ENCODE peak calls at places on chromosomes 12 and 14, in ten cellular contexts. K is fibroblast of lung; S is pancreas; L is HT-29; W is body of pancreas; R is choroid plexus epithelial cell; C is stimulated activated CD8-positive, alpha-beta memory T cell treated with anti-CD3 and anti-CD28 coated beads, Interleukin-12 subunit alpha, Interleukin-12 subunit beta, amount 100 ng/mL, for 1 hour; Z is MCF 10A; X is activated B cell treated with CpG ODN at 0.5 μM for 24 hours; F is B cell. B is an unnamed sample.

GRCh38 chr14:90517431-90517841 is 120.6 kb downstream of the CALM1 start:
- DNase-seq in K (no peak), S (peak; percentile 48), L (no peak), W (peak; percentile 63), R (no peak), C (no peak), Z (no peak), X (no peak), F (no peak), B (no peak)

GRCh38 chr14:79781882-79782281 is 429.4 kb downstream of the DIO2 start:
- DNase-seq in K (peak; percentile 3), S (no peak), L (no peak), W (no peak), R (peak; percentile 86), C (no peak), Z (no peak), X (no peak), F (no peak), B (no peak)

GRCh38 chr12:99413751-99414150 is 233.8 kb upstream of the GARIN6 start:
- DNase-seq in K (no peak), S (peak; percentile 13), L (no peak), W (no peak), R (no peak), C (no peak), Z (no peak), X (no peak), F (no peak), B (no peak)

GRCh38 chr14:101721111-101721510 is 40.4 kb upstream of the PPP2R5C start:
- DNase-seq in K (no peak), S (no peak), L (no peak), W (no peak), R (no peak), C (no peak), Z (no peak), X (no peak), F (no peak), B (no peak)

GRCh38 chr14:49879683-49880204 is 13.1 kb upstream of the ARF6 start:
- DNase-seq in K (peak; percentile 58), S (no peak), L (peak; percentile 49), W (peak; percentile 60), R (peak; percentile 73), C (no peak), Z (peak; percentile 83), X (no peak), F (peak; percentile 28), B (no peak)

GRCh38 chr14:53630336-53630735 is 326.3 kb downstream of the BMP4 start:
- DNase-seq in K (no peak), S (no peak), L (no peak), W (peak; percentile 10), R (no peak), C (no peak), Z (no peak), X (no peak), F (no peak), B (no peak)

GRCh38 chr14:68139466-68140110 is 320.0 kb downstream of the RAD51B start:
- DNase-seq in K (no peak), S (no peak), L (no peak), W (peak; percentile 15), R (no peak), C (no peak), Z (no peak), X (no peak), F (no peak), B (no peak)

GRCh38 chr12:56836317-56836716 is 73.2 kb downstream of the HSD17B6 start:
- DNase-seq in K (peak; percentile 7), S (no peak), L (no peak), W (no peak), R (peak; percentile 53), C (no peak), Z (peak; percentile 92), X (no peak), F (no peak), B (peak; percentile 48)

GRCh38 chr14:81476816-81477215 is 56.8 kb downstream of the SEL1L start:
- DNase-seq in K (no peak), S (no peak), L (no peak), W (no peak), R (no peak), C (no peak), Z (no peak), X (no peak), F (no peak), B (no peak)

GRCh38 chr12:111451649-111452129 is 46.0 kb downstream of the SH2B3 start:
- DNase-seq in K (peak; percentile 69), S (no peak), L (peak; percentile 67), W (no peak), R (peak; percentile 70), C (no peak), Z (peak; percentile 56), X (no peak), F (peak; percentile 54), B (peak; percentile 26)

GRCh38 chr12:27901959-27902358 is 70.6 kb downstream of the PTHLH start:
- DNase-seq in K (no peak), S (no peak), L (no peak), W (no peak), R (peak; percentile 48), C (no peak), Z (peak; percentile 3), X (no peak), F (no peak), B (no peak)

GRCh38 chr12:89962648-89963047 is 254.0 kb upstream of the ATP2B1 start:
- DNase-seq in K (no peak), S (no peak), L (peak; percentile 90), W (no peak), R (no peak), C (no peak), Z (no peak), X (no peak), F (no peak), B (peak; percentile 13)

GRCh38 chr12:116726749-116727148 is 11.1 kb downstream of the SPRING1 start:
- DNase-seq in K (no peak), S (no peak), L (no peak), W (no peak), R (peak; percentile 33), C (no peak), Z (no peak), X (no peak), F (no peak), B (no peak)

GRCh38 chr12:93707836-93708235 is 30.7 kb downstream of the CRADD start:
- DNase-seq in K (no peak), S (no peak), L (peak; percentile 4), W (no peak), R (peak; percentile 38), C (no peak), Z (peak; percentile 21), X (no peak), F (no peak), B (peak; percentile 38)

GRCh38 chr14:89509891-89510290 is 92.9 kb upstream of the FOXN3 start:
- DNase-seq in K (peak; percentile 39), S (no peak), L (no peak), W (no peak), R (peak; percentile 59), C (no peak), Z (no peak), X (no peak), F (no peak), B (no peak)

GRCh38 chr12:50088577-50089335 is 3.6 kb downstream of the SMARCD1 start:
- DNase-seq in K (peak; percentile 60), S (no peak), L (peak; percentile 93), W (peak; percentile 75), R (peak; percentile 71), C (peak; percentile 39), Z (peak; percentile 73), X (no peak), F (peak; percentile 64), B (peak; percentile 47)

GRCh38 chr12:95788637-95789036 is 1.9 kb downstream of the NTN4 start:
- DNase-seq in K (peak; percentile 41), S (no peak), L (peak; percentile 39), W (no peak), R (peak; percentile 57), C (no peak), Z (peak; percentile 53), X (no peak), F (no peak), B (no peak)

GRCh38 chr12:133120385-133121191 is 9.5 kb downstream of the ZNF891 start:
- DNase-seq in K (peak; percentile 5), S (no peak), L (peak; percentile 11), W (no peak), R (peak; percentile 2), C (no peak), Z (no peak), X (no peak), F (no peak), B (no peak)

GRCh38 chr12:56137853-56138571 is 9.9 kb downstream of the ESYT1 start:
- DNase-seq in K (no peak), S (no peak), L (no peak), W (no peak), R (no peak), C (no peak), Z (no peak), X (no peak), F (no peak), B (no peak)

GRCh38 chr14:104119700-104120251 is 18.6 kb upstream of the KIF26A start:
- DNase-seq in K (no peak), S (peak; percentile 39), L (no peak), W (no peak), R (no peak), C (no peak), Z (no peak), X (no peak), F (no peak), B (no peak)

GRCh38 chr12:45446013-45446412 is 230.1 kb downstream of the ANO6 start:
- DNase-seq in K (no peak), S (no peak), L (no peak), W (no peak), R (no peak), C (no peak), Z (no peak), X (no peak), F (no peak), B (no peak)